ENCODE peak calls at places on chromosomes 4 and X, in four cellular contexts. One of them, this sample, is unnamed.

GRCh38 chr4:38728651-38729141 is 54.1 kb downstream of the TLR10 start:
- DNase-seq in GM12878: no peak
- DNase-seq in H1: peak; percentile 15
- DNase-seq in HepG2: peak; percentile 35
- DNase-seq in this sample: no peak

GRCh38 chrX:74593593-74593992 is 20.8 kb downstream of the RLIM start:
- DNase-seq in GM12878: no peak
- DNase-seq in H1: no peak
- DNase-seq in HepG2: no peak
- DNase-seq in this sample: no peak

GRCh38 chr4:104429150-104429741 is 65.4 kb downstream of the CXXC4 start:
- DNase-seq in GM12878: no peak
- DNase-seq in H1: no peak
- DNase-seq in HepG2: no peak
- DNase-seq in this sample: no peak

GRCh38 chr4:83281326-83281725 is 3.3 kb downstream of the COQ2 start:
- DNase-seq in GM12878: no peak
- DNase-seq in H1: no peak
- DNase-seq in HepG2: no peak
- DNase-seq in this sample: no peak

GRCh38 chr4:183356931-183357675 is 34.9 kb upstream of the CLDN24 start:
- DNase-seq in GM12878: no peak
- DNase-seq in H1: no peak
- DNase-seq in HepG2: no peak
- DNase-seq in this sample: no peak

GRCh38 chr4:8198906-8199593 is at the start of gene SH3TC1:
- DNase-seq in GM12878: peak; percentile 68
- DNase-seq in H1: no peak
- DNase-seq in HepG2: peak; percentile 86
- DNase-seq in this sample: no peak

GRCh38 chr4:186566068-186566467 is 10.7 kb upstream of the MTNR1A start:
- DNase-seq in GM12878: no peak
- DNase-seq in H1: no peak
- DNase-seq in HepG2: no peak
- DNase-seq in this sample: no peak

GRCh38 chr4:164204434-164204833 is 549.5 kb upstream of the SMIM31 start:
- DNase-seq in GM12878: no peak
- DNase-seq in H1: no peak
- DNase-seq in HepG2: peak; percentile 1
- DNase-seq in this sample: peak; percentile 28

GRCh38 chr4:1991596-1992434 is 17.0 kb downstream of the NELFA start:
- DNase-seq in GM12878: no peak
- DNase-seq in H1: no peak
- DNase-seq in HepG2: no peak
- DNase-seq in this sample: no peak

GRCh38 chr4:182103614-182104319 is 139.4 kb upstream of the TENM3 start:
- DNase-seq in GM12878: no peak
- DNase-seq in H1: no peak
- DNase-seq in HepG2: no peak
- DNase-seq in this sample: no peak

GRCh38 chrX:97563531-97564133 is 679.9 kb downstream of the RPA4 start:
- DNase-seq in GM12878: peak; percentile 66
- DNase-seq in H1: no peak
- DNase-seq in HepG2: peak; percentile 9
- DNase-seq in this sample: no peak

GRCh38 chrX:69237228-69237627 is 72.0 kb upstream of the PJA1 start:
- DNase-seq in GM12878: no peak
- DNase-seq in H1: no peak
- DNase-seq in HepG2: no peak
- DNase-seq in this sample: no peak
- TF ChIP-seq SUZ12 in GM12878: no peak
- TF ChIP-seq SUZ12 in H1: no peak
- TF ChIP-seq SUZ12 in HepG2: no peak
- TF ChIP-seq SUZ12 in this sample: no peak

DNA sequence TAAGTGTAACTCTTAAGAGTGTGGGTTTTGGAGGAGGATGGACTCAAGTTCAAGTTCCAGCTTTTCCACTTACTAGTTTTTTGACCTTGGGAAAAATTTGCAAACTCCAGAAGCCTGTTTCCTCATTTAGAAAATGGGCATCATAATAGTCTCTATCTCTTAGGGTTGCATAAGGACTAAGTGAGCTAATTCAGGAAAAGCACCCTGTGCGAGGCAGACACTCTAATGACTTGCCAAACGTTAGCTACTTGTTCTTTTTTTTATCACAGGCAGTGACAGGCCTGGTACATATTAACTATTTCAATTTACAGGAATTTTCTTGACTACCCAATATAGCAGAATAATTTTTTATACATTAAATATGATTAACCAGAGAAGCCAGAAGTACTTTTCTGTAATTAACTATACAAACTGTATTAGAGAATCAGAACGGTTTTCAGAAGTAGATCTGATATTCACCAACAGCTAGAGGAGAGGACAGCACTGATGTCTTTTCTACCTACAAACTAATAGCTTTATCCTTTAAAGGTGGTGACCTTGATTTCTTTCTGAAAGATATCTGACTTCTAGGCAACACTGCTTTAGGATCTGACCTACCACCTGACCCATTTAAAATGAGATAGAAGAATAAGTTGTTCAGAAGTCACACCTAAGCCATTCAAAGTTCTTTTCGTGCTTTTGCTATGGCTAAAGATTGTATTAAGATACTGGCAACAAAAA is 139.6 kb upstream of the HAND2 start:
- DNase-seq in GM12878: no peak
- DNase-seq in H1: no peak
- DNase-seq in HepG2: no peak
- DNase-seq in this sample: no peak
- H3K4me3 ChIP-seq in GM12878: no peak overlapping the region
- H3K4me3 ChIP-seq in H1: no peak overlapping the region
- H3K4me3 ChIP-seq in HepG2: no peak overlapping the region
- H3K4me3 ChIP-seq in this sample: no peak overlapping the region

DNA sequence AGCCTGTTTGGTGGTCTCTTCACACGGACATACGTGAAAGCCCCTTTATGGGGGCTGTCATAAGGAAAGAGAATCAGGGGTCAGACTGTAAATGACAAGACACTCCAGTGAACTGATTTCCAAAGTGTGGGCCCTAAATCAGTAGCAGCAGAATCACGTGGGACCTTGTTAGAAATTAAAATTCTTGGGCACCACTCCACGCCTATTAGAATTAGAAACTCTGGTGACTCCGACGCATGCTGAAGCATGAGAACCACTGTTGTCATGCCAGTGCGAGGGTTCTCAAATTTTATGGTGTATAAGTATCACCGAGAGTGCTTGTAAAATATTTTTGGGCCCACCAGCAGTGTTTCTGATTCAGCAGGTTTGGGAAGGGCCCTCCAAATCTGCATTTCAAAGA is 672.8 kb downstream of the DMD start:
- DNase-seq in GM12878: no peak
- DNase-seq in H1: no peak
- DNase-seq in HepG2: no peak
- DNase-seq in this sample: no peak
- TF ChIP-seq YY1 in GM12878: no peak
- TF ChIP-seq YY1 in H1: no peak
- TF ChIP-seq YY1 in HepG2: no peak
- TF ChIP-seq YY1 in this sample: no peak

GRCh38 chrX:9163153-9163790 is 129.3 kb upstream of the FAM9B start:
- DNase-seq in GM12878: no peak
- DNase-seq in H1: no peak
- DNase-seq in HepG2: no peak
- DNase-seq in this sample: no peak
- TF ChIP-seq SUZ12 in GM12878: no peak
- TF ChIP-seq SUZ12 in H1: no peak
- TF ChIP-seq SUZ12 in HepG2: no peak
- TF ChIP-seq SUZ12 in this sample: no peak

This sample was measured in NT2/D1.